ENCODE peak calls at places on chromosomes 16 and 17, in seven cellular contexts. One of them, this sample, is unnamed.

GRCh38 chr17:69090365-69090764 is 29.6 kb upstream of the ABCA9 start:
- DNase-seq in 8988T: no peak
- DNase-seq in pancreas: no peak
- DNase-seq in AG04449: no peak
- DNase-seq in EL: no peak
- DNase-seq in kidney: no peak
- DNase-seq in AML-193: no peak
- DNase-seq in this sample: no peak

GRCh38 chr16:31428638-31429247 is 583 bp upstream of the COX6A2 start:
- DNase-seq in 8988T: no peak
- DNase-seq in pancreas: no peak
- DNase-seq in AG04449: no peak
- DNase-seq in EL: no peak
- DNase-seq in kidney: peak
- DNase-seq in AML-193: no peak
- DNase-seq in this sample: peak

GRCh38 chr17:74759941-74760340 is 11.5 kb downstream of the NHERF1 start:
- DNase-seq in 8988T: no peak
- DNase-seq in pancreas: peak
- DNase-seq in AG04449: no peak
- DNase-seq in EL: no peak
- DNase-seq in kidney: peak
- DNase-seq in AML-193: no peak
- DNase-seq in this sample: no peak

GRCh38 chr17:41647940-41648410 is 23.6 kb upstream of the KRT17 start:
- DNase-seq in 8988T: peak
- DNase-seq in pancreas: peak
- DNase-seq in AG04449: no peak
- DNase-seq in EL: peak
- DNase-seq in kidney: peak
- DNase-seq in AML-193: peak
- DNase-seq in this sample: peak

GRCh38 chr16:51146256-51146924 is 4.7 kb downstream of the SALL1 start:
- DNase-seq in 8988T: no peak
- DNase-seq in pancreas: no peak
- DNase-seq in AG04449: no peak
- DNase-seq in EL: peak
- DNase-seq in kidney: no peak
- DNase-seq in AML-193: no peak
- DNase-seq in this sample: peak

GRCh38 chr17:28320215-28321061 is 1.4 kb downstream of the TMEM97 start:
- DNase-seq in 8988T: no peak
- DNase-seq in pancreas: no peak
- DNase-seq in AG04449: no peak
- DNase-seq in EL: no peak
- DNase-seq in kidney: no peak
- DNase-seq in AML-193: no peak
- DNase-seq in this sample: no peak

GRCh38 chr16:87686697-87687570 is 78.9 kb downstream of the KLHDC4 start:
- DNase-seq in 8988T: no peak
- DNase-seq in pancreas: no peak
- DNase-seq in AG04449: no peak
- DNase-seq in EL: no peak
- DNase-seq in kidney: no peak
- DNase-seq in AML-193: no peak
- DNase-seq in this sample: no peak

GRCh38 chr16:86044241-86044671 is 145.3 kb downstream of the IRF8 start:
- DNase-seq in 8988T: peak
- DNase-seq in pancreas: no peak
- DNase-seq in AG04449: no peak
- DNase-seq in EL: peak
- DNase-seq in kidney: peak
- DNase-seq in AML-193: peak
- DNase-seq in this sample: no peak

GRCh38 chr16:56311208-56312027 is 113.9 kb downstream of the AMFR start:
- DNase-seq in 8988T: peak
- DNase-seq in pancreas: no peak
- DNase-seq in AG04449: no peak
- DNase-seq in EL: no peak
- DNase-seq in kidney: peak
- DNase-seq in AML-193: no peak
- DNase-seq in this sample: no peak

GRCh38 chr16:78684040-78684611 is 584.7 kb downstream of the WWOX start:
- DNase-seq in 8988T: peak
- DNase-seq in pancreas: no peak
- DNase-seq in AG04449: no peak
- DNase-seq in EL: no peak
- DNase-seq in kidney: no peak
- DNase-seq in AML-193: no peak
- DNase-seq in this sample: no peak

GRCh38 chr16:78705694-78706093 is 606.2 kb downstream of the WWOX start:
- DNase-seq in 8988T: no peak
- DNase-seq in pancreas: no peak
- DNase-seq in AG04449: no peak
- DNase-seq in EL: no peak
- DNase-seq in kidney: no peak
- DNase-seq in AML-193: peak
- DNase-seq in this sample: no peak

GRCh38 chr16:11542069-11542775 is 44.5 kb downstream of the LITAF start:
- DNase-seq in 8988T: no peak
- DNase-seq in pancreas: no peak
- DNase-seq in AG04449: no peak
- DNase-seq in EL: no peak
- DNase-seq in kidney: no peak
- DNase-seq in AML-193: no peak
- DNase-seq in this sample: no peak

GRCh38 chr16:58360041-58360634 is 32.1 kb upstream of the GINS3 start:
- DNase-seq in 8988T: no peak
- DNase-seq in pancreas: no peak
- DNase-seq in AG04449: no peak
- DNase-seq in EL: no peak
- DNase-seq in kidney: no peak
- DNase-seq in AML-193: no peak
- DNase-seq in this sample: no peak

GRCh38 chr17:81487487-81488275 is 24.9 kb downstream of the ACTG1 start:
- DNase-seq in 8988T: peak
- DNase-seq in pancreas: peak
- DNase-seq in AG04449: no peak
- DNase-seq in EL: peak
- DNase-seq in kidney: peak
- DNase-seq in AML-193: peak
- DNase-seq in this sample: peak

GRCh38 chr17:43373343-43373742 is 25.4 kb upstream of the ARL4D start:
- DNase-seq in 8988T: no peak
- DNase-seq in pancreas: no peak
- DNase-seq in AG04449: no peak
- DNase-seq in EL: no peak
- DNase-seq in kidney: no peak
- DNase-seq in AML-193: no peak
- DNase-seq in this sample: no peak

GRCh38 chr16:88363239-88363891 is 19.4 kb upstream of the ZNF469 start:
- DNase-seq in 8988T: no peak
- DNase-seq in pancreas: no peak
- DNase-seq in AG04449: no peak
- DNase-seq in EL: no peak
- DNase-seq in kidney: no peak
- DNase-seq in AML-193: no peak
- DNase-seq in this sample: no peak

GRCh38 chr17:8109669-8110455 is 8.5 kb downstream of the ALOXE3 start:
- DNase-seq in 8988T: no peak
- DNase-seq in pancreas: peak
- DNase-seq in AG04449: no peak
- DNase-seq in EL: peak
- DNase-seq in kidney: peak
- DNase-seq in AML-193: no peak
- DNase-seq in this sample: no peak

GRCh38 chr17:8912060-8912981 is 44.8 kb upstream of the PIK3R6 start:
- DNase-seq in 8988T: no peak
- DNase-seq in pancreas: no peak
- DNase-seq in AG04449: no peak
- DNase-seq in EL: no peak
- DNase-seq in kidney: no peak
- DNase-seq in AML-193: no peak
- DNase-seq in this sample: no peak

GRCh38 chr16:74556375-74556922 is 50.5 kb downstream of the GLG1 start:
- DNase-seq in 8988T: no peak
- DNase-seq in pancreas: no peak
- DNase-seq in AG04449: no peak
- DNase-seq in EL: peak
- DNase-seq in kidney: no peak
- DNase-seq in AML-193: no peak
- DNase-seq in this sample: no peak

GRCh38 chr16:87051526-87052320 is 265.5 kb downstream of the C16orf95 start:
- DNase-seq in 8988T: no peak
- DNase-seq in pancreas: no peak
- DNase-seq in AG04449: no peak
- DNase-seq in EL: no peak
- DNase-seq in kidney: no peak
- DNase-seq in AML-193: no peak
- DNase-seq in this sample: no peak

GRCh38 chr17:29225388-29225787 is 21.3 kb upstream of the CRYBA1 start:
- DNase-seq in 8988T: no peak
- DNase-seq in pancreas: no peak
- DNase-seq in AG04449: no peak
- DNase-seq in EL: no peak
- DNase-seq in kidney: no peak
- DNase-seq in AML-193: no peak
- DNase-seq in this sample: no peak

GRCh38 chr17:45813051-45813731 is 29.1 kb downstream of the CRHR1 start:
- DNase-seq in 8988T: no peak
- DNase-seq in pancreas: no peak
- DNase-seq in AG04449: no peak
- DNase-seq in EL: no peak
- DNase-seq in kidney: no peak
- DNase-seq in AML-193: no peak
- DNase-seq in this sample: peak

GRCh38 chr16:29806096-29806579 is at the start of gene MAZ:
- DNase-seq in 8988T: no peak
- DNase-seq in pancreas: peak
- DNase-seq in AG04449: peak
- DNase-seq in EL: no peak
- DNase-seq in kidney: no peak
- DNase-seq in AML-193: no peak
- DNase-seq in this sample: peak

GRCh38 chr16:49442805-49443204 is 69.2 kb downstream of the C16orf78 start:
- DNase-seq in 8988T: no peak
- DNase-seq in pancreas: no peak
- DNase-seq in AG04449: no peak
- DNase-seq in EL: no peak
- DNase-seq in kidney: no peak
- DNase-seq in AML-193: no peak
- DNase-seq in this sample: no peak

GRCh38 chr17:72972263-72972951 is 120.1 kb downstream of the SLC39A11 start:
- DNase-seq in 8988T: no peak
- DNase-seq in pancreas: no peak
- DNase-seq in AG04449: no peak
- DNase-seq in EL: no peak
- DNase-seq in kidney: no peak
- DNase-seq in AML-193: no peak
- DNase-seq in this sample: no peak

GRCh38 chr17:79081571-79082276 is 7.1 kb downstream of the ENGASE start:
- DNase-seq in 8988T: no peak
- DNase-seq in pancreas: no peak
- DNase-seq in AG04449: no peak
- DNase-seq in EL: no peak
- DNase-seq in kidney: peak
- DNase-seq in AML-193: no peak
- DNase-seq in this sample: no peak

GRCh38 chr16:64089697-64090096 is 1032.2 kb downstream of the CDH11 start:
- DNase-seq in 8988T: no peak
- DNase-seq in pancreas: no peak
- DNase-seq in AG04449: no peak
- DNase-seq in EL: peak
- DNase-seq in kidney: no peak
- DNase-seq in AML-193: peak
- DNase-seq in this sample: peak

GRCh38 chr17:30905742-30906100 is 317 bp downstream of the TEFM start:
- DNase-seq in 8988T: no peak
- DNase-seq in pancreas: no peak
- DNase-seq in AG04449: no peak
- DNase-seq in EL: no peak
- DNase-seq in kidney: no peak
- DNase-seq in AML-193: no peak
- DNase-seq in this sample: peak

GRCh38 chr16:89363621-89364393 is 126.6 kb downstream of the ANKRD11 start:
- DNase-seq in 8988T: peak
- DNase-seq in pancreas: peak
- DNase-seq in AG04449: peak
- DNase-seq in EL: peak
- DNase-seq in kidney: peak
- DNase-seq in AML-193: peak
- DNase-seq in this sample: no peak

GRCh38 chr16:86584071-86584685 is 5.8 kb downstream of the FOXL1 start:
- DNase-seq in 8988T: no peak
- DNase-seq in pancreas: no peak
- DNase-seq in AG04449: no peak
- DNase-seq in EL: peak
- DNase-seq in kidney: no peak
- DNase-seq in AML-193: no peak
- DNase-seq in this sample: no peak

GRCh38 chr17:80187493-80187892 is 17.7 kb downstream of the CARD14 start:
- DNase-seq in 8988T: peak
- DNase-seq in pancreas: peak
- DNase-seq in AG04449: no peak
- DNase-seq in EL: no peak
- DNase-seq in kidney: peak
- DNase-seq in AML-193: no peak
- DNase-seq in this sample: no peak

GRCh38 chr17:16977932-16978331 is 6.0 kb upstream of the TNFRSF13B start:
- DNase-seq in 8988T: no peak
- DNase-seq in pancreas: no peak
- DNase-seq in AG04449: no peak
- DNase-seq in EL: peak
- DNase-seq in kidney: no peak
- DNase-seq in AML-193: no peak
- DNase-seq in this sample: no peak

GRCh38 chr17:79214459-79214858 is 139.8 kb downstream of the ENGASE start:
- DNase-seq in 8988T: no peak
- DNase-seq in pancreas: no peak
- DNase-seq in AG04449: no peak
- DNase-seq in EL: no peak
- DNase-seq in kidney: no peak
- DNase-seq in AML-193: no peak
- DNase-seq in this sample: no peak

GRCh38 chr16:795580-796229 is 4.8 kb downstream of the GNG13 start:
- DNase-seq in 8988T: peak
- DNase-seq in pancreas: no peak
- DNase-seq in AG04449: no peak
- DNase-seq in EL: no peak
- DNase-seq in kidney: no peak
- DNase-seq in AML-193: no peak
- DNase-seq in this sample: no peak

GRCh38 chr17:78780852-78781338 is 1.2 kb downstream of the CYTH1 start:
- DNase-seq in 8988T: no peak
- DNase-seq in pancreas: no peak
- DNase-seq in AG04449: no peak
- DNase-seq in EL: no peak
- DNase-seq in kidney: peak
- DNase-seq in AML-193: no peak
- DNase-seq in this sample: no peak

GRCh38 chr17:969767-970387 is 9.7 kb downstream of the NXN start:
- DNase-seq in 8988T: no peak
- DNase-seq in pancreas: no peak
- DNase-seq in AG04449: no peak
- DNase-seq in EL: peak
- DNase-seq in kidney: peak
- DNase-seq in AML-193: no peak
- DNase-seq in this sample: no peak

GRCh38 chr16:68790130-68790761 is 53.1 kb upstream of the TANGO6 start:
- DNase-seq in 8988T: no peak
- DNase-seq in pancreas: no peak
- DNase-seq in AG04449: peak
- DNase-seq in EL: peak
- DNase-seq in kidney: no peak
- DNase-seq in AML-193: no peak
- DNase-seq in this sample: no peak

GRCh38 chr17:13253746-13254410 is 236.1 kb upstream of the ELAC2 start:
- DNase-seq in 8988T: no peak
- DNase-seq in pancreas: no peak
- DNase-seq in AG04449: no peak
- DNase-seq in EL: no peak
- DNase-seq in kidney: no peak
- DNase-seq in AML-193: no peak
- DNase-seq in this sample: no peak